ENCODE peak calls at places on chromosome 6, in six cellular contexts. E, K, V, U, X and S are unnamed samples.

GRCh38 chr6:167870321-167870720 is 43.6 kb downstream of the AFDN start:
- DNase-seq in K (no peak), V (no peak), U (no peak), E (no peak), X (no peak), S (no peak)

GRCh38 chr6:164039954-164040375 is 625.4 kb downstream of the QKI start:
- DNase-seq in X (no peak), U (no peak), E (no peak), K (no peak), V (no peak), S (no peak)

GRCh38 chr6:158560787-158561246 is 926 bp downstream of the TMEM181 start:
- DNase-seq in X (no peak), U (peak; percentile 71), E (peak; percentile 41), V (peak; percentile 47), K (no peak), S (no peak)

GRCh38 chr6:46501136-46502089 is 10.2 kb upstream of the RCAN2 start:
- DNase-seq in K (no peak), V (peak; percentile 15), U (no peak), X (no peak), E (no peak), S (no peak)

GRCh38 chr6:868212-868611 is 175.3 kb upstream of the EXOC2 start:
- DNase-seq in X (no peak), V (no peak), K (no peak), E (no peak), U (no peak), S (no peak)

GRCh38 chr6:705047-705446 is 12.1 kb upstream of the EXOC2 start:
- DNase-seq in X (no peak), K (no peak), U (peak; percentile 80), E (no peak), V (no peak), S (no peak)

GRCh38 chr6:52420668-52421358 is 671 bp downstream of the EFHC1 start:
- DNase-seq in E (peak; percentile 58), K (peak; percentile 46), X (no peak), V (peak; percentile 74), U (peak; percentile 86), S (no peak)

GRCh38 chr6:20246107-20246506 is 33.8 kb upstream of the MBOAT1 start:
- DNase-seq in V (no peak), U (peak; percentile 51), E (no peak), K (no peak), X (no peak), S (no peak)

GRCh38 chr6:22133352-22133751 is 163.5 kb downstream of the PRL start:
- DNase-seq in K (no peak), E (no peak), V (no peak), U (peak; percentile 51), X (no peak), S (no peak)

GRCh38 chr6:112253842-112254816 is at the start of gene LAMA4:
- DNase-seq in K (peak; percentile 13), X (no peak), U (peak; percentile 72), E (peak; percentile 64), V (peak; percentile 70), S (peak; percentile 85)

GRCh38 chr6:26532699-26533523 is 5.3 kb upstream of the HMGN4 start:
- DNase-seq in V (peak; percentile 92), E (peak; percentile 94), K (peak; percentile 88), U (peak; percentile 98), X (no peak), S (peak; percentile 96)

GRCh38 chr6:912871-913663 is 220.1 kb upstream of the EXOC2 start:
- DNase-seq in U (peak; percentile 57), E (peak; percentile 27), K (peak; percentile 3), V (peak; percentile 17), X (no peak), S (no peak)

GRCh38 chr6:47256361-47256760 is 53.3 kb downstream of the TNFRSF21 start:
- DNase-seq in X (no peak), E (no peak), V (no peak), U (no peak), K (no peak), S (no peak)

GRCh38 chr6:39206250-39206721 is 23.0 kb downstream of the KCNK5 start:
- DNase-seq in K (no peak), U (no peak), V (no peak), X (no peak), E (no peak), S (no peak)

GRCh38 chr6:75377386-75377785 is 92.8 kb upstream of the TMEM30A start:
- DNase-seq in X (no peak), K (no peak), E (no peak), V (no peak), U (peak; percentile 63), S (no peak)

GRCh38 chr6:53382421-53382820 is 33.7 kb upstream of the ELOVL5 start:
- DNase-seq in K (no peak), U (no peak), X (no peak), E (no peak), V (no peak), S (no peak)

GRCh38 chr6:56091159-56091869 is 156.1 kb downstream of the COL21A1 start:
- DNase-seq in X (peak; percentile 84), U (peak; percentile 38), E (peak; percentile 56), V (peak; percentile 74), K (no peak), S (no peak)

GRCh38 chr6:149334201-149334600 is 16.7 kb downstream of the TAB2 start:
- DNase-seq in X (no peak), V (peak; percentile 66), E (peak; percentile 59), U (no peak), K (no peak), S (no peak)

GRCh38 chr6:28383235-28384142 is 16.1 kb downstream of the ZSCAN12 start:
- DNase-seq in K (peak; percentile 68), E (no peak), V (peak; percentile 43), U (no peak), X (no peak), S (peak; percentile 95)

GRCh38 chr6:151723152-151723551 is 84.3 kb upstream of the ESR1 start:
- DNase-seq in U (peak; percentile 55), K (no peak), V (no peak), X (no peak), E (no peak), S (no peak)

GRCh38 chr6:88869263-88870023 is 94.0 kb downstream of the RNGTT start:
- DNase-seq in K (no peak), V (peak; percentile 81), X (peak; percentile 31), U (no peak), E (peak; percentile 48), S (no peak)

GRCh38 chr6:159821726-159822125 is 21.6 kb downstream of the PNLDC1 start:
- DNase-seq in E (no peak), X (no peak), U (no peak), K (no peak), V (no peak), S (no peak)

GRCh38 chr6:38974389-38975133 is 74.0 kb upstream of the GLP1R start:
- DNase-seq in X (no peak), E (peak; percentile 22), K (no peak), U (peak; percentile 45), V (no peak), S (no peak)

GRCh38 chr6:15901141-15902115 is 227.5 kb upstream of the MYLIP start:
- DNase-seq in V (peak; percentile 19), E (peak; percentile 55), K (no peak), X (no peak), U (no peak), S (no peak)

GRCh38 chr6:157555795-157556645 is 175.0 kb downstream of the ZDHHC14 start:
- DNase-seq in X (no peak), E (no peak), U (no peak), K (no peak), V (no peak), S (no peak)

GRCh38 chr6:139371421-139372253 is 2.8 kb downstream of the CITED2 start:
- DNase-seq in E (peak; percentile 69), X (peak; percentile 40), U (peak; percentile 42), V (peak; percentile 24), K (no peak), S (peak; percentile 34)

GRCh38 chr6:15539722-15540270 is 123.0 kb downstream of the DTNBP1 start:
- DNase-seq in X (no peak), U (no peak), V (no peak), K (no peak), E (no peak), S (no peak)

GRCh38 chr6:137978252-137978896 is 111.3 kb downstream of the TNFAIP3 start:
- DNase-seq in K (no peak), U (no peak), E (peak; percentile 15), X (no peak), V (peak; percentile 7), S (no peak)